ENCODE peak calls at places on chromosomes 6 and 20, in four cellular contexts. R is bronchial epithelial cell, S is upper lobe of right lung, Q is mammary epithelial cell. L is an unnamed sample. For H3K36me3, the result is how much of the 10 kb centered on the place peaks cover.

GRCh38 chr20:63260943-63261807 is 6.9 kb upstream of the NKAIN4 start:
- DNase-seq in S (no peak), Q (no peak), R (no peak), L (peak)

GRCh38 chr20:49409302-49409969 is 73.0 kb downstream of the KCNB1 start:
- DNase-seq in S (no peak), R (no peak), Q (no peak), L (no peak)

GRCh38 chr6:160069050-160069454 is 52.6 kb upstream of the SLC22A1 start:
- DNase-seq in Q (no peak), R (no peak), S (no peak), L (no peak)

GRCh38 chr6:99446076-99446475 is 21.0 kb upstream of the PNISR start:
- DNase-seq in Q (no peak), R (no peak), S (no peak), L (no peak)

GRCh38 chr6:160685762-160686450 is 16.1 kb upstream of the PLG start:
- DNase-seq in S (no peak), Q (no peak), R (no peak), L (no peak)

GRCh38 chr6:72787521-72788031 is 165.7 kb downstream of the KCNQ5 start:
- DNase-seq in Q (peak), R (peak), S (no peak), L (no peak)

GRCh38 chr6:5061152-5061551 is 24.0 kb upstream of the PPP1R3G start:
- DNase-seq in R (no peak), S (no peak), Q (no peak), L (no peak)

GRCh38 chr6:12592634-12593033 is 123.9 kb upstream of the PHACTR1 start:
- DNase-seq in R (peak), S (no peak), Q (peak), L (no peak)

GRCh38 chr20:56752274-56752673 is 123.2 kb downstream of the TFAP2C start:
- DNase-seq in Q (no peak), S (no peak), R (peak), L (no peak)

GRCh38 chr6:156916108-156916801 is 139.1 kb downstream of the ARID1B start:
- DNase-seq in S (no peak), R (no peak), Q (no peak), L (no peak)

GRCh38 chr6:127824061-127824460 is 76.8 kb downstream of the THEMIS start:
- DNase-seq in Q (no peak), S (no peak), R (no peak), L (no peak)

GRCh38 chr20:33169176-33169794 is 1.3 kb downstream of the BPIFA2 start:
- DNase-seq in Q (no peak), S (no peak), R (no peak), L (peak)

GRCh38 chr6:134908906-134909516 is 40.9 kb downstream of the ALDH8A1 start:
- DNase-seq in R (peak), Q (peak), S (no peak), L (no peak)

GRCh38 chr20:16350465-16350864 is 222.8 kb downstream of the KIF16B start:
- DNase-seq in S (no peak), R (peak), Q (peak), L (no peak)

GRCh38 chr6:21665436-21666199 is 72.1 kb downstream of the SOX4 start:
- DNase-seq in R (no peak), S (no peak), Q (no peak), L (no peak)

GRCh38 chr6:155635416-155635815 is 179.8 kb upstream of the NOX3 start:
- DNase-seq in S (no peak), R (no peak), Q (no peak), L (no peak)

GRCh38 chr6:40036186-40036585 is 101.9 kb upstream of the MOCS1 start:
- DNase-seq in S (no peak), Q (peak), R (peak), L (no peak)

GRCh38 chr20:15922556-15922955 is 650.7 kb downstream of the KIF16B start:
- DNase-seq in S (no peak), Q (no peak), R (no peak), L (no peak)

GRCh38 chr6:168247456-168248147 is 72.0 kb downstream of the DACT2 start:
- DNase-seq in Q (no peak), S (peak), R (peak), L (no peak)

GRCh38 chr20:17444091-17444490 is 87.1 kb downstream of the BFSP1 start:
- DNase-seq in R (no peak), S (no peak), Q (no peak), L (peak)

GRCh38 chr6:83597511-83597910 is 85.2 kb downstream of the PRSS35 start:
- DNase-seq in R (no peak), Q (no peak), S (no peak), L (no peak)

GRCh38 chr6:1770435-1770843 is 160.7 kb downstream of the FOXC1 start:
- DNase-seq in R (no peak), S (no peak), Q (peak), L (no peak)

GRCh38 chr6:168210239-168211107 is 109.1 kb downstream of the DACT2 start:
- DNase-seq in S (no peak), Q (no peak), R (no peak), L (no peak)

GRCh38 chr6:72365773-72366172 is 256.1 kb upstream of the KCNQ5 start:
- DNase-seq in S (no peak), R (no peak), Q (no peak), L (no peak)

GRCh38 chr6:40443842-40444241 is 143.3 kb downstream of the LRFN2 start:
- DNase-seq in Q (no peak), R (no peak), S (no peak), L (no peak)

GRCh38 chr6:149324428-149324827 is 6.9 kb downstream of the TAB2 start:
- DNase-seq in Q (no peak), S (no peak), R (no peak), L (no peak)

GRCh38 chr6:27770724-27771123 is 141.5 kb downstream of the OR2B2 start:
- DNase-seq in R (no peak), S (no peak), Q (no peak), L (no peak)

GRCh38 chr6:73180718-73181619 is 44.3 kb downstream of the KHDC1L start:
- DNase-seq in Q (peak), S (no peak), R (peak), L (no peak)

GRCh38 chr20:49570828-49571552 is 3.1 kb upstream of the PTGIS start:
- DNase-seq in R (no peak), Q (no peak), S (no peak), L (peak)

GRCh38 chr20:37317316-37317715 is 27.9 kb downstream of the MANBAL start:
- DNase-seq in Q (no peak), S (no peak), R (no peak), L (no peak)

GRCh38 chr6:13098808-13099570 is 229.3 kb downstream of the TBC1D7 start:
- DNase-seq in Q (no peak), R (no peak), S (no peak), L (no peak)

GRCh38 chr6:72580281-72580940 is 41.5 kb upstream of the KCNQ5 start:
- DNase-seq in S (no peak), Q (peak), R (peak), L (peak)

GRCh38 chr6:56520218-56520617 is 122.5 kb downstream of the DST start:
- DNase-seq in R (no peak), Q (no peak), S (no peak), L (no peak)

GRCh38 chr6:85747093-85747492 is 104.4 kb upstream of the SYNCRIP start:
- DNase-seq in Q (no peak), R (peak), S (no peak), L (no peak)

GRCh38 chr6:116190550-116190949 is 63.3 kb downstream of the TSPYL4 start:
- DNase-seq in R (no peak), S (no peak), Q (no peak), L (no peak)

DNA sequence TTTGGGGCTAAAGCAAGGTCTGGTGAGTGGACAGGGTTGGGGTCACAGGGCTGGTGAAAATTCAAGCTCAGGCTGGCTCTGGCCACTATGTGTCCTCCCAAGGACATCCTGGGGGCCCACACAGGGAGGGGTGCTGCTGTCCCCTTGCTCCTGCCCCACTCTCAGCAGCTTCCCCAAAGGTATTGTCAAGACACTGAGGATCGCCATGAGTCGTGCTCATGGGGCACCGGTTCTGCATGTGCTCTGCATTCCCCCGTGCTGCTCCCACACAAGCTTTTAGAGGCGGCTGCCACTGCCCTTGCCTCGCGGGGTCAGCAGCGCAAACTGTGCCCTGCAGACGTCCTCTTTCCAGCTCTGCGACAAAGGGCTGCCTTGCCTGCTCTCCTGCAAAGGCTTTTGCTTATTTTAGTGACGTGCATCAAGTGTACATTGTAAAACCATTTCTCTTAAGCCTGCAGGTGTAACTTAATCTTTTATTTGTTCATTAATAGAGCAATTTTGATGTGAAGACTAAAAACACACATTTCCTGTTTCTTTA is 179.9 kb downstream of the ERMARD start:
- DNase-seq in Q (no peak), R (no peak), S (no peak), L (no peak)
- TF ChIP-seq CTCF in Q (no peak), R (no peak), S (no peak), L (no peak)

DNA sequence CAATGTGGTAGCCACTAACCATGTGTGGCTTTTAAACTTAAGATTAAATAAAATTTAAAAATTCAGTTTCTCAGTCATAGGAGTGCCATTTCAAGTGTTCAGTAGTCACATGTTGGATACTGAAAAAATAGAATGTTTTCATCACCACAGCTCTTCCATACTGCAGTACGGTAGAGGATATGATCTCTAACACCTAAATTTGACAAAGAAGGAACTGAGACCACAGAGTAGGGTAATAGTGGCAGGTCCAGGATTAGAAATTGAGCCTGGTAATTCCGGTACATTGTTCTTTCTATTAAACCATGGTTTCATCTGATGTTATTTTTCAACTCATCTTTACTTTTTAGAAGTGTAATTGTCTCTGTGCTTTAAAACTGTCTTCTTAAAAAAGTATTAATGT is 104.0 kb downstream of the CD2AP start:
- DNase-seq in Q (no peak), S (no peak), R (no peak), L (no peak)
- H3K36me3 ChIP-seq in Q (under half), S (half or more), R (under half), L (under half)

GRCh38 chr6:121652726-121653623 is 217.5 kb downstream of the GJA1 start:
- DNase-seq in R (peak), Q (peak), S (no peak), L (no peak)
- H3K4me3 ChIP-seq in R (no peak), Q (no peak), S (no peak), L (no peak)

GRCh38 chr6:113184736-113185135 is 672.4 kb upstream of the MARCKS start:
- DNase-seq in R (no peak), S (no peak), Q (no peak), L (no peak)

GRCh38 chr6:113185299-113185698 is 671.8 kb upstream of the MARCKS start:
- DNase-seq in R (no peak), S (no peak), Q (no peak), L (no peak)

GRCh38 chr6:113184291-113184690 is 672.9 kb upstream of the MARCKS start:
- DNase-seq in S (no peak), R (no peak), Q (no peak), L (no peak)

GRCh38 chr6:113181164-113181563 is 676.0 kb upstream of the MARCKS start:
- DNase-seq in S (no peak), R (no peak), Q (no peak), L (no peak)

DNA sequence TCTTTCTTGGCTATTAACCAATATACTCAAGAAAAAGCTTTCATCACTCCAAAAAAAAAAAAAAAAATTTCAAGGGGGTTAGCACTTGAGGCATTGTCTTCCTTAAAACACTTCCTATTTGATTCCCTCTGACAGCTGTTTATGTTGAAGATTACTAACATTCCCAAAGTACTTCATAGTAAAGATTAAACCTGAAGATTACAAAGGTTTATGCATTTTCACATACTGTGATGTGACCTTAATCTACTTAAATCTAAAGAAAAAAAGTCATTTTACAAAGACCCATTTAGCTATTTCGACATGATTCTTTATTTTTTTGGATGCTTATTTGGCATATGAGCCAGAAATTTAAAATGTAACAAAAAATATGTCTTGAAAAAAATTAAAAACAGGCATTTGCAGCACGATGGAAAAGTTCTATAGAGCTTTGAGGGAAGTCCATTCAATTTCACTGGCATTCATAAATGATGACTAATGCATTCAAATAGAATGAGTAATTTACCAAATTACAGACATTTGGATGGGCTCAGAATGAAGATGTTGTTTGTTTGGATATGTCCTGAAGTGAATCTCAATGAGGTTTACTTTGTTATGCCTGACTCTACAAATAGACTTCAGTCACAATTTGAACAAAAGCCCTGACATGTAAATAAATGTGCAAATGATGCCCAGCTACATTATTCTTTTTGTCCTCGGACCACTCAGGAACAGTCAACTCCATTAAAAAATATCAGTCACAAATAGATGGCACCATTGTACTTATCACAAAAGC is 674.6 kb upstream of the MARCKS start:
- DNase-seq in R (peak), S (no peak), Q (peak), L (no peak)
- TF ChIP-seq CTCF in R (no peak), S (no peak), Q (no peak), L (no peak)